ENCODE peak calls at places on chromosome 14, in eight cellular contexts. F, J, S, Q, W, G, N and X are unnamed samples.

GRCh38 chr14:41606249-41607118 is at the start of gene LRFN5:
- DNase-seq in J (peak; percentile 49), F (no peak), W (no peak), Q (no peak), S (no peak), G (no peak), N (no peak), X (no peak)

GRCh38 chr14:105028251-105028927 is 7.5 kb upstream of the CDCA4 start:
- DNase-seq in N (no peak), F (no peak), S (no peak), Q (no peak), G (no peak), W (no peak), J (peak; percentile 42), X (no peak)

GRCh38 chr14:45819107-45819506 is 566.1 kb upstream of the MIS18BP1 start:
- DNase-seq in F (no peak), S (no peak), Q (no peak), J (no peak), W (no peak), G (no peak), N (no peak), X (no peak)

GRCh38 chr14:59265808-59266207 is 77.3 kb downstream of the DAAM1 start:
- DNase-seq in W (no peak), J (no peak), N (no peak), G (no peak), Q (no peak), S (no peak), F (no peak), X (no peak)

GRCh38 chr14:38554046-38554445 is 298.2 kb upstream of the CLEC14A start:
- DNase-seq in W (no peak), J (peak; percentile 12), S (no peak), G (no peak), Q (no peak), F (no peak), N (no peak), X (no peak)

GRCh38 chr14:32629146-32629545 is 300.0 kb downstream of the AKAP6 start:
- DNase-seq in G (no peak), F (no peak), W (no peak), Q (no peak), S (no peak), N (no peak), J (no peak), X (no peak)

GRCh38 chr14:60657609-60657983 is 8.3 kb upstream of the SIX1 start:
- DNase-seq in G (no peak), J (no peak), W (no peak), Q (no peak), S (no peak), F (no peak), N (no peak), X (no peak)

GRCh38 chr14:50967104-50967503 is 22.8 kb upstream of the PYGL start:
- DNase-seq in Q (no peak), F (no peak), S (no peak), W (no peak), J (peak; percentile 49), G (no peak), N (no peak), X (no peak)

GRCh38 chr14:47442206-47442605 is 233.2 kb downstream of the MDGA2 start:
- DNase-seq in N (no peak), Q (no peak), J (no peak), G (peak; percentile 59), S (peak; percentile 35), W (no peak), F (peak; percentile 37), X (peak; percentile 4)

GRCh38 chr14:97414718-97415098 is 617.5 kb downstream of the VRK1 start:
- DNase-seq in N (no peak), S (no peak), F (no peak), Q (no peak), G (no peak), W (no peak), J (no peak), X (no peak)

GRCh38 chr14:66662374-66662773 is 154.4 kb downstream of the GPHN start:
- DNase-seq in J (no peak), G (no peak), N (no peak), Q (no peak), F (no peak), W (no peak), S (peak; percentile 10), X (peak; percentile 41)

DNA sequence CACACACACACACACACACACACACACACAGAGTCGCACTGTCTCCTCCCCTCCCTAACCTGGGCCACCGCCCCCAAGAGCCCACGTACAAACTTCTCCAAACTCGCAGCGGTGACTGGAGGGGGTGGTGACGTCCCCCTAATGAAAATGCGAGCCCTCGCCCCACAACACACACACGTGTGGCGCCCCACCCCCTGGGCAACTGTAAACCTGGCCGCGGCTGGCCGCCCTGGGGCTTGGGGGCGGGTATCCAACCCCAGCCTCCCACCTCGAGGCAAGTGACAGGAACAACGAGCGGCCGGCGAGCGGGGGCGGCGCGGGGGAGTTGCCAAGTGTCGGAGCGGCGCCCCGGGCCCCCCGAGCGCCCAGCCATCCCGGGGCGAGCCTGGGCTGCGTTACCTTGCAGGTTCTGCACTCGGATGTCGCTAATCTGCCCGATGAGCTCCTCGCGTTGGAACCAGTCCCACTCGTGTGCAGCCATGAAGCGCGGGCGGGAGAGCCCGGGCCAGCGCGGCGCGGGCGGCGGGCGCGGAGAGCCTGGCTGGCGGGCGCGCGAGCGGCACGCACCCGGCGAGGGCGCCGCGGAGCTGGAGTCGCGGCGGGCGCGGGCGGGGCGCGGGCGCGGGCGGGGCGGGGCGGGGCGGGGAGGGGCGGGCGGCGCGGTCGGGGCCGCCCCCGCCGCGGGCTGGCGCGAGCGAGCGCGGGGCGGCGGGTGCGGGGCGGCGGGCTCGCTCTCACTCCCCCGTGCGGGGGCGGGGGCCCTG is at the start of gene CLMN:
- DNase-seq in S (no peak), Q (peak; percentile 70), N (no peak), G (no peak), J (peak; percentile 4), W (peak; percentile 47), F (peak; percentile 16), X (peak; percentile 25)
- H3K27ac ChIP-seq in S (peak within 1 kb of the TSS; percentile 10), Q (no peak within 1 kb of the TSS), N (peak within 1 kb of the TSS; percentile 16), G (no peak within 1 kb of the TSS), J (no peak within 1 kb of the TSS), W (peak within 1 kb of the TSS; percentile 91), F (peak within 1 kb of the TSS; percentile 66), X (no peak within 1 kb of the TSS)

GRCh38 chr14:31205681-31206535 is 1.7 kb downstream of the HECTD1 start:
- DNase-seq in S (peak; percentile 99), G (no peak), Q (peak; percentile 23), F (no peak), W (no peak), J (peak; percentile 88), N (no peak), X (peak; percentile 39)

GRCh38 chr14:31206536-31207286 is 882 bp downstream of the HECTD1 start:
- DNase-seq in J (no peak), N (no peak), F (no peak), G (no peak), Q (peak; percentile 17), S (peak; percentile 50), W (no peak), X (peak; percentile 40)

GRCh38 chr14:31208546-31209424 is 1.2 kb upstream of the HECTD1 start:
- DNase-seq in J (no peak), W (no peak), Q (no peak), S (no peak), N (no peak), G (no peak), F (no peak), X (no peak)

GRCh38 chr14:31207746-31208545 is at the start of gene HECTD1:
- DNase-seq in S (peak; percentile 93), G (peak; percentile 70), J (peak; percentile 84), N (peak; percentile 67), Q (peak; percentile 90), W (peak; percentile 85), F (peak; percentile 67), X (peak; percentile 89)

DNA sequence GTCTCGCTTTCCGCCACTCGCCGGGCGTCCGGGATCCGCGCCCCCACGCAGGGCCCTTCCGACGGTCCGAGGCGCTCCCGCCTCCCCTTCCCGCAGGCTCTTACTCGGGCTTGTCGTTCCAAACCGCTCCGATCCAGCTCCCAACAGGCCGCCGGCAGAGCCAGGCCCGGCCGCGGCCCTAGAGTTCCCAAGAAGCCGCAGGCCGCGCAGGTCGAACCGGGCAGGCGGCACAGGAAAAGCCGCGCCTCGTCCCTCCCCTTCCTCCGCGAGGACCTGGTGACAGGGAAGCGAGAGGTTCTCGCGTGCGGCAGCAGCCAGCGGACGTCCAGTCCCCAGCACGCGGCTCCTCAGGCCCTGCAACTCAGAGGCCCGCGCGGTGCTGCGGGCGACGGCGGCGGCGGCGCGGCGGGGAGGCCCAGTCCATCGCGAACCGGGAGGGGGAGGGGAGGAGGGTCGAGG is 277 bp downstream of the HECTD1 start:
- DNase-seq in Q (no peak), G (no peak), J (no peak), F (no peak), S (no peak), W (no peak), N (no peak), X (no peak)
- TF ChIP-seq POLR2A in Q (no peak), G (peak; percentile 29), J (peak; percentile 56), F (peak; percentile 16), S (no peak), W (no peak), N (peak; percentile 50), X (peak; percentile 66)

GRCh38 chr14:78974691-78975090 is 804.5 kb downstream of the NRXN3 start:
- DNase-seq in S (no peak), Q (no peak), N (no peak), J (peak; percentile 82), G (no peak), F (no peak), W (no peak), X (peak; percentile 88)

GRCh38 chr14:78983126-78983525 is 813.0 kb downstream of the NRXN3 start:
- DNase-seq in J (peak; percentile 68), W (no peak), S (no peak), G (no peak), N (no peak), F (no peak), Q (no peak), X (no peak)

GRCh38 chr14:78975734-78976133 is 805.6 kb downstream of the NRXN3 start:
- DNase-seq in J (no peak), S (no peak), N (no peak), G (no peak), Q (no peak), W (no peak), F (no peak), X (no peak)

GRCh38 chr14:78982551-78982950 is 812.4 kb downstream of the NRXN3 start:
- DNase-seq in N (no peak), J (peak; percentile 47), F (no peak), Q (no peak), W (no peak), G (no peak), S (no peak), X (no peak)

DNA sequence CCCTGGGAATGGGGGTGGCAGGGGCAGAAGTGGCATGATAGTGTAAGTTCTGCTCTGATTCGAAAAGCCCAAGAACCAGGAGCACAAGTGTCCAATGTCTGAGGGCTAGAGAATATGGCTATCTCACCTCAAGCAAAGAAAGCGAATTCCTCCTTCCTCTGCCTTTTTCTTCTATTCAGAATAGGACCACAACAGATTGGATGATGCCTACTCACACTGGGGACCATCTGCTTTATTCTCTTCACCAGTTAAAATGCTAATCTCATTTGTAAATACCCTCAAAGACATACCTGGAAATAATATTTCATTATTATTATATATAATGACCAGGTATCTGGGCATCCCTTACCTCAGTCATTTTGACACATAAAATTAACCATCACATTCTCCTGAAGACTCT is 808.7 kb downstream of the NRXN3 start:
- DNase-seq in Q (no peak), N (no peak), W (no peak), S (no peak), J (no peak), G (no peak), F (no peak), X (no peak)
- H3K4me2 ChIP-seq in Q (no peak overlapping the region), N (no peak overlapping the region), W (no peak overlapping the region), S (no peak overlapping the region), J (no peak overlapping the region), G (no peak overlapping the region), F (no peak overlapping the region), X (no peak overlapping the region)

GRCh38 chr14:103141117-103141796 is 18.0 kb downstream of the TNFAIP2 start:
- DNase-seq in F (peak; percentile 73), W (peak; percentile 71), Q (peak; percentile 80), N (no peak), G (peak; percentile 65), S (peak; percentile 54), J (peak; percentile 38), X (peak; percentile 41)
- H3K27ac ChIP-seq in F (no peak overlapping the region), W (peak overlapping the region; percentile 16), Q (no peak overlapping the region), N (peak overlapping the region; percentile 12), G (no peak overlapping the region), S (no peak overlapping the region), J (no peak overlapping the region), X (no peak overlapping the region)